ENCODE peak calls at places on chromosomes 12 and 14, in ten cellular contexts. One of them, this sample, is unnamed.

GRCh38 chr12:113299619-113300237 is 35.2 kb downstream of the SLC8B1 start:
- DNase-seq in stimulated activated CD4-positive, alpha-beta T cell treated with anti-CD3 and anti-CD28 coated beads, Interleukin-4, amount 100 ng/mL, for 48 hours: no peak
- DNase-seq in RKO: peak
- DNase-seq in fibroblast of the aortic adventitia: peak
- DNase-seq in progenitor cell of endocrine pancreas: no peak
- DNase-seq in COLO829: no peak
- DNase-seq in HepG2: peak
- DNase-seq in fibroblast of mammary gland: peak
- DNase-seq in MCF 10A: peak
- DNase-seq in coronary artery: peak
- DNase-seq in this sample: no peak

GRCh38 chr14:38122241-38122640 is 85.5 kb upstream of the SSTR1 start:
- DNase-seq in COLO829: no peak
- DNase-seq in progenitor cell of endocrine pancreas: no peak
- DNase-seq in fibroblast of the aortic adventitia: no peak
- DNase-seq in stimulated activated CD4-positive, alpha-beta T cell treated with anti-CD3 and anti-CD28 coated beads, Interleukin-4, amount 100 ng/mL, for 48 hours: no peak
- DNase-seq in coronary artery: no peak
- DNase-seq in fibroblast of mammary gland: peak
- DNase-seq in MCF 10A: peak
- DNase-seq in RKO: peak
- DNase-seq in HepG2: no peak
- DNase-seq in this sample: no peak

GRCh38 chr12:85281947-85282312 is 1.9 kb downstream of the ALX1 start:
- DNase-seq in fibroblast of the aortic adventitia: no peak
- DNase-seq in progenitor cell of endocrine pancreas: no peak
- DNase-seq in coronary artery: no peak
- DNase-seq in RKO: no peak
- DNase-seq in MCF 10A: no peak
- DNase-seq in fibroblast of mammary gland: no peak
- DNase-seq in HepG2: no peak
- DNase-seq in stimulated activated CD4-positive, alpha-beta T cell treated with anti-CD3 and anti-CD28 coated beads, Interleukin-4, amount 100 ng/mL, for 48 hours: no peak
- DNase-seq in COLO829: no peak
- DNase-seq in this sample: no peak

GRCh38 chr12:9674226-9674590 is 4.7 kb downstream of the CLEC2D start:
- DNase-seq in HepG2: no peak
- DNase-seq in coronary artery: no peak
- DNase-seq in progenitor cell of endocrine pancreas: no peak
- DNase-seq in fibroblast of mammary gland: no peak
- DNase-seq in stimulated activated CD4-positive, alpha-beta T cell treated with anti-CD3 and anti-CD28 coated beads, Interleukin-4, amount 100 ng/mL, for 48 hours: no peak
- DNase-seq in MCF 10A: peak
- DNase-seq in COLO829: no peak
- DNase-seq in fibroblast of the aortic adventitia: no peak
- DNase-seq in RKO: no peak
- DNase-seq in this sample: no peak

GRCh38 chr14:64998455-64998931 is 11.8 kb downstream of the FNTB start:
- DNase-seq in fibroblast of mammary gland: peak
- DNase-seq in fibroblast of the aortic adventitia: peak
- DNase-seq in coronary artery: no peak
- DNase-seq in MCF 10A: peak
- DNase-seq in COLO829: no peak
- DNase-seq in progenitor cell of endocrine pancreas: no peak
- DNase-seq in stimulated activated CD4-positive, alpha-beta T cell treated with anti-CD3 and anti-CD28 coated beads, Interleukin-4, amount 100 ng/mL, for 48 hours: no peak
- DNase-seq in RKO: no peak
- DNase-seq in HepG2: no peak
- DNase-seq in this sample: no peak

GRCh38 chr12:122820838-122821271 is 14.4 kb upstream of the HIP1R start:
- DNase-seq in progenitor cell of endocrine pancreas: no peak
- DNase-seq in fibroblast of the aortic adventitia: no peak
- DNase-seq in COLO829: no peak
- DNase-seq in HepG2: no peak
- DNase-seq in RKO: no peak
- DNase-seq in stimulated activated CD4-positive, alpha-beta T cell treated with anti-CD3 and anti-CD28 coated beads, Interleukin-4, amount 100 ng/mL, for 48 hours: no peak
- DNase-seq in fibroblast of mammary gland: no peak
- DNase-seq in coronary artery: no peak
- DNase-seq in MCF 10A: no peak
- DNase-seq in this sample: no peak

GRCh38 chr12:104683831-104684503 is 227.2 kb downstream of the CHST11 start:
- DNase-seq in progenitor cell of endocrine pancreas: no peak
- DNase-seq in MCF 10A: no peak
- DNase-seq in RKO: no peak
- DNase-seq in stimulated activated CD4-positive, alpha-beta T cell treated with anti-CD3 and anti-CD28 coated beads, Interleukin-4, amount 100 ng/mL, for 48 hours: no peak
- DNase-seq in COLO829: no peak
- DNase-seq in HepG2: no peak
- DNase-seq in fibroblast of mammary gland: peak
- DNase-seq in fibroblast of the aortic adventitia: no peak
- DNase-seq in coronary artery: no peak
- DNase-seq in this sample: no peak

GRCh38 chr12:6215932-6216494 is 15.8 kb downstream of the CD9 start:
- DNase-seq in COLO829: peak
- DNase-seq in stimulated activated CD4-positive, alpha-beta T cell treated with anti-CD3 and anti-CD28 coated beads, Interleukin-4, amount 100 ng/mL, for 48 hours: no peak
- DNase-seq in progenitor cell of endocrine pancreas: no peak
- DNase-seq in HepG2: no peak
- DNase-seq in RKO: peak
- DNase-seq in fibroblast of mammary gland: peak
- DNase-seq in coronary artery: peak
- DNase-seq in MCF 10A: peak
- DNase-seq in fibroblast of the aortic adventitia: peak
- DNase-seq in this sample: no peak

GRCh38 chr14:37870170-37870569 is 274.7 kb downstream of the TTC6 start:
- DNase-seq in fibroblast of the aortic adventitia: no peak
- DNase-seq in progenitor cell of endocrine pancreas: no peak
- DNase-seq in stimulated activated CD4-positive, alpha-beta T cell treated with anti-CD3 and anti-CD28 coated beads, Interleukin-4, amount 100 ng/mL, for 48 hours: no peak
- DNase-seq in RKO: no peak
- DNase-seq in MCF 10A: no peak
- DNase-seq in COLO829: no peak
- DNase-seq in coronary artery: no peak
- DNase-seq in HepG2: no peak
- DNase-seq in fibroblast of mammary gland: no peak
- DNase-seq in this sample: no peak

GRCh38 chr12:27780612-27781408 is 774 bp upstream of the MANSC4 start:
- DNase-seq in HepG2: peak
- DNase-seq in coronary artery: peak
- DNase-seq in RKO: peak
- DNase-seq in fibroblast of mammary gland: peak
- DNase-seq in fibroblast of the aortic adventitia: peak
- DNase-seq in stimulated activated CD4-positive, alpha-beta T cell treated with anti-CD3 and anti-CD28 coated beads, Interleukin-4, amount 100 ng/mL, for 48 hours: no peak
- DNase-seq in MCF 10A: peak
- DNase-seq in progenitor cell of endocrine pancreas: peak
- DNase-seq in COLO829: no peak
- DNase-seq in this sample: peak

GRCh38 chr14:40417777-40418401 is 985.7 kb upstream of the FBXO33 start:
- DNase-seq in fibroblast of mammary gland: peak
- DNase-seq in MCF 10A: peak
- DNase-seq in coronary artery: no peak
- DNase-seq in RKO: peak
- DNase-seq in progenitor cell of endocrine pancreas: peak
- DNase-seq in HepG2: peak
- DNase-seq in COLO829: peak
- DNase-seq in fibroblast of the aortic adventitia: no peak
- DNase-seq in stimulated activated CD4-positive, alpha-beta T cell treated with anti-CD3 and anti-CD28 coated beads, Interleukin-4, amount 100 ng/mL, for 48 hours: no peak
- DNase-seq in this sample: no peak

GRCh38 chr14:64741961-64742360 is 37.7 kb downstream of the PLEKHG3 start:
- DNase-seq in fibroblast of the aortic adventitia: no peak
- DNase-seq in stimulated activated CD4-positive, alpha-beta T cell treated with anti-CD3 and anti-CD28 coated beads, Interleukin-4, amount 100 ng/mL, for 48 hours: no peak
- DNase-seq in progenitor cell of endocrine pancreas: no peak
- DNase-seq in RKO: no peak
- DNase-seq in MCF 10A: no peak
- DNase-seq in coronary artery: no peak
- DNase-seq in fibroblast of mammary gland: no peak
- DNase-seq in COLO829: no peak
- DNase-seq in HepG2: no peak
- DNase-seq in this sample: no peak

GRCh38 chr12:15829949-15830348 is 40.8 kb upstream of the EPS8 start:
- DNase-seq in RKO: no peak
- DNase-seq in progenitor cell of endocrine pancreas: no peak
- DNase-seq in HepG2: no peak
- DNase-seq in MCF 10A: no peak
- DNase-seq in fibroblast of mammary gland: peak
- DNase-seq in coronary artery: no peak
- DNase-seq in stimulated activated CD4-positive, alpha-beta T cell treated with anti-CD3 and anti-CD28 coated beads, Interleukin-4, amount 100 ng/mL, for 48 hours: no peak
- DNase-seq in fibroblast of the aortic adventitia: peak
- DNase-seq in COLO829: peak
- DNase-seq in this sample: no peak

This sample was measured in vagina.